ENCODE peak calls at places on chromosome 2, in eight cellular contexts. B is cardiac fibroblast, O is GM23338, D is neural progenitor cell, N is dorsolateral prefrontal cortex, X is psoas muscle, S is foreskin fibroblast, Z is WERI-Rb-1. M is an unnamed sample.
A peak's percentile ranks its signal among the peaks of the same experiment; 100 is the strongest.

GRCh38 chr2:79975791-79976565 is 328.6 kb downstream of the LRRTM1 start:
- DNase-seq in X (no peak), N (no peak), B (no peak), S (no peak), O (peak; percentile 52), D (no peak), Z (no peak), M (no peak)

GRCh38 chr2:116787808-116788207 is 1026.7 kb upstream of the DDX18 start:
- DNase-seq in X (no peak), Z (no peak), D (no peak), S (no peak), N (no peak), O (no peak), B (no peak), M (no peak)

GRCh38 chr2:188395903-188396699 is 104.4 kb downstream of the GULP1 start:
- DNase-seq in B (no peak), O (peak; percentile 55), D (no peak), Z (no peak), N (no peak), S (no peak), X (no peak), M (no peak)

GRCh38 chr2:71631411-71631931 is 178.1 kb downstream of the DYSF start:
- DNase-seq in D (no peak), X (no peak), B (no peak), N (no peak), O (no peak), S (no peak), Z (no peak), M (no peak)

GRCh38 chr2:171991027-171991426 is 8.7 kb upstream of the METAP1D start:
- DNase-seq in S (no peak), N (no peak), D (no peak), O (no peak), B (no peak), Z (no peak), X (no peak), M (no peak)

GRCh38 chr2:137888845-137889244 is 75.4 kb upstream of the HNMT start:
- DNase-seq in Z (peak; percentile 71), D (peak; percentile 67), O (peak; percentile 75), B (peak; percentile 49), X (no peak), N (peak; percentile 33), S (peak; percentile 1), M (peak; percentile 62)

GRCh38 chr2:101466426-101466825 is 8.5 kb downstream of the RFX8 start:
- DNase-seq in Z (no peak), D (no peak), B (no peak), X (no peak), S (peak; percentile 38), N (no peak), O (no peak), M (no peak)

GRCh38 chr2:11417946-11418585 is 47.9 kb downstream of the E2F6 start:
- DNase-seq in B (peak; percentile 32), X (no peak), Z (peak; percentile 43), S (no peak), N (no peak), D (peak; percentile 23), O (peak; percentile 68), M (peak; percentile 26)

GRCh38 chr2:67416136-67416535 is 19.0 kb downstream of the ETAA1 start:
- DNase-seq in D (no peak), X (no peak), O (no peak), S (no peak), N (no peak), B (no peak), Z (no peak), M (no peak)

GRCh38 chr2:1743396-1744150 is 742 bp downstream of the PXDN start:
- DNase-seq in N (no peak), S (peak; percentile 42), Z (peak; percentile 44), X (peak; percentile 44), B (peak; percentile 56), D (peak; percentile 83), O (peak; percentile 71), M (peak; percentile 60)

DNA sequence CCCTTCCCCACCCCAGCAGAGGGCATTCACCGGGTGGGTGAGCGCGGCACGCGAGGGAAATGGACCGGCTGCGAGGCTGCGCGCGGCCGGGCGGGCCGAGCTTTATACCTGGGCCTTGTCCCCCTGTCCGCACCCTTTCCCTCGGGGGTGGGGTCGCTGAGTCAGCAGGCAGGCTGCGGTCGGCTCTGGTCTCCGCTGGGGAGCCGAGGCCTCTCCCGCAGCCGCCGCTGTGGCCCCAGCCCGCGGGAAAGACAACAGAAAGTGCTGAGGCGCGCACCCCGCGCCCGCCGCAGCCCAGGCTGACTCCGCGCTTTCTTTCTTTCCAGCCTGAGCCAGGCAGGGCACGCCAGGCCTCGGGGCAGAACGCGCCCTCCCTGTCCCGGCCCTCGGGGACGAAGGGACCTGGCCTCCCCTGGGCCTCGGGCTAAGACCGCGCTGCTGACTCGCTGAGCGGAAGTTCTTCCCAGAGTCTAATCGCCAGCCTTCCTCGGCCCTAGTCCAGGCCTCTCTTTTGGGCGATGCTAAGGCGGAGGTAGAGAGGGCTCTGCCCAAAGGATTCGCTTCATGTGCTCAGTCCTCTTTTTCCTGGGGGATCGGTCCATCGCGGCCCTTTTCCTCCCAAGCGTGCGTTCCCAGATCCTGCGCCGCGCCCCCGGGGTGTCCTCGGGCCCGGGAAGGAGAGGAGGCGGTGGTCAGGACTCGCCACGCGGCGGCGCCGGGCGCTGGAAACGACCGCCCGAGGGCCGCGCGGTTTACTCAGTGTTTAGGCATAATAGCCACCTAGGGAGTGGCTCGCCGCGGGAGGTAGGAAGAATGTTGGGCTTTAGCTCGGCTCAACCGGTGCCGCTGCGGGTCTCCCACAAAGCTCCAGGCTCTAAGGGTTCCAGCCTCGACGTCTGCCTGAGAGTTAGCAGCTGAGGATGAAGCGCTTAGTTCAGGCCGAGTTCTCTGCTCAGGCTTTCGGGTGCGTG is at the start of gene CRYBA2:
- DNase-seq in S (no peak), O (peak; percentile 59), N (no peak), Z (no peak), X (no peak), B (peak; percentile 24), D (peak; percentile 78), M (peak; percentile 18)
- TF ChIP-seq CTCF in S (no peak), O (no peak), N (no peak), Z (no peak), X (no peak), B (no peak), D (peak; percentile 38), M (no peak)

DNA sequence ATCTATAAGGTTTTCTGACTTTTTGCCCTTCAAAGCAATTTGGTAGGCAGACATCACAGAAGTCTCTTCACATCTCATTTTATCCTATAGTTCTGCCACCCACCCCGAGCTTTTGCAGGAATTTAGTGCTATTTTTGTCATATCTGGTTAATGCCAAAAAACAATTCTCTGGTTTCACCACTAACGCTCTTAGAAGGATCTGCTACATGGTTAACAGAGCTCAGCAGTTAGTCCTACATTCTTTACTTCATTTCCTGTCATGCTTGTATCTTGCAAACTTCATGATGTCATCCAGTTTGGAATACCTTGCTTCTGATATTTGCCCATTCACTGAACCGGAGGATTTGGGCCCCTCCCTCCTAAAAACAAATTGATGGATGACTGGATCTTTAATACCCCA is 116.8 kb upstream of the SERPINE2 start:
- DNase-seq in X (no peak), B (peak; percentile 62), O (no peak), S (no peak), N (no peak), D (no peak), Z (no peak), M (no peak)
- TF ChIP-seq CTCF in X (no peak), B (no peak), O (no peak), S (no peak), N (no peak), D (no peak), Z (no peak), M (no peak)

DNA sequence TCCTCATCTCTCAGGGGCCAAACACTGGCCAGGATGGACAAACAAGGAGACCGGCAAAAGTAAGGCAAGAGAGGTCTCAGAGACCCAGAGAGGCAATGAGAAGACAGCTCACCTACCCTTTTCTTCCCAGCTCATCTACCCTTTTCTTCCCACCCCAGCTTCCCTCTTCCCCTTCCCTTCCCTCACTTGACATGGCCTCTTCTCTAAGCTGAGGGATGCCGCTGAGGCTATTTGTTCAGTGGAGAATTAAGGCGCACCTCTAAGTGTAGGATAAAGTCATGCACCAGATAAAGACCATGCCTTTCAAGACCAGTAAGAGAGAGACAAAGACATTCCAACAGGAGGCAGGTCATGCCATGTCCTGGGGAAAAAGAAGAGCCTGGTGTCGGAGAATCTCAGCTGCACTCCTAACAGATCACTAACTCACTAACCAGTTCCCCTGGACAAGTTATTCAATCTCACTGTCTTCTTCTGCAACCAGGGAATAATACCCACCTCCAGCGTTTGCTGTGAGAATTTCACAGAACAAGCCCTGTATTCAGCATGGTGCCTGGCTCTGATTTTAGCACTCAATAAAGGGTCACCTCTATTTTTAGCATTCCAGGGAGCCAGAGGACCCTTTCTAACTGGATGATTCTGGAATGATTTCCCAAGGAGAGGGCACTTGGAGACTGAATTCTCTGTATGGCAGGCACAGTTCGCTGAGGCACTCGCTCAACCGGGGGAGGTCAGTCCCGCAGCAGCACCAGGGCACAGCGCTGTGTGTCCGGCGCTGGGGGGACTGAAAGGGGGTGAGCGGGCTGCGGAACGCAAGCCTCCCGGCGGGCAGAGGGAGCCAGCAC is 3.0 kb upstream of the FOSL2 start:
- DNase-seq in O (peak; percentile 47), B (no peak), D (peak; percentile 51), Z (no peak), X (no peak), S (no peak), N (no peak), M (no peak)
- TF ChIP-seq CTCF in O (no peak), B (no peak), D (no peak), Z (no peak), X (peak; percentile 6), S (no peak), N (no peak), M (no peak)

GRCh38 chr2:38713311-38713710 is 37.9 kb downstream of the SRSF7 start:
- DNase-seq in D (no peak), X (no peak), N (no peak), S (no peak), O (no peak), Z (no peak), B (no peak), M (no peak)

GRCh38 chr2:38712871-38713270 is 38.3 kb downstream of the SRSF7 start:
- DNase-seq in N (no peak), S (peak; percentile 47), X (no peak), B (no peak), Z (no peak), O (no peak), D (no peak), M (no peak)

GRCh38 chr2:38709515-38710194 is 41.5 kb downstream of the SRSF7 start:
- DNase-seq in O (no peak), Z (no peak), S (no peak), B (no peak), X (no peak), D (no peak), N (no peak), M (no peak)

GRCh38 chr2:38711558-38711957 is 39.6 kb downstream of the SRSF7 start:
- DNase-seq in B (no peak), X (no peak), O (no peak), S (no peak), D (no peak), Z (no peak), N (no peak), M (no peak)

GRCh38 chr2:38712413-38712812 is 38.7 kb downstream of the SRSF7 start:
- DNase-seq in O (no peak), X (no peak), Z (no peak), N (no peak), D (no peak), S (no peak), B (no peak), M (no peak)
- TF ChIP-seq CTCF in O (no peak), X (no peak), Z (no peak), N (no peak), D (no peak), S (no peak), B (no peak), M (no peak)

M was measured in endothelial cell.